ENCODE peak calls at places on chromosomes 13 and 19, in seven cellular contexts. One of them, this sample, is unnamed.

GRCh38 chr13:45516757-45517156 is 52.0 kb downstream of the COG3 start:
- DNase-seq in progenitor cell of endocrine pancreas: no peak
- DNase-seq in neural crest cell: no peak
- DNase-seq in RWPE1: no peak
- DNase-seq in AG09319: no peak
- DNase-seq in Panc1: no peak
- DNase-seq in endothelial cell: no peak
- DNase-seq in this sample: no peak

GRCh38 chr13:92967923-92968322 is 258.7 kb upstream of the GPC6 start:
- DNase-seq in progenitor cell of endocrine pancreas: no peak
- DNase-seq in neural crest cell: no peak
- DNase-seq in RWPE1: no peak
- DNase-seq in AG09319: no peak
- DNase-seq in Panc1: no peak
- DNase-seq in endothelial cell: no peak
- DNase-seq in this sample: no peak

GRCh38 chr19:43780706-43781525 is at the start of gene KCNN4:
- DNase-seq in progenitor cell of endocrine pancreas: no peak
- DNase-seq in neural crest cell: no peak
- DNase-seq in RWPE1: peak; percentile 72
- DNase-seq in AG09319: no peak
- DNase-seq in Panc1: no peak
- DNase-seq in endothelial cell: no peak
- DNase-seq in this sample: no peak

GRCh38 chr19:2097330-2098327 is 914 bp downstream of the IZUMO4 start:
- DNase-seq in progenitor cell of endocrine pancreas: no peak
- DNase-seq in neural crest cell: no peak
- DNase-seq in RWPE1: no peak
- DNase-seq in AG09319: no peak
- DNase-seq in Panc1: no peak
- DNase-seq in endothelial cell: no peak
- DNase-seq in this sample: no peak

GRCh38 chr13:45715351-45715750 is 13.2 kb downstream of the CBY2 start:
- DNase-seq in progenitor cell of endocrine pancreas: no peak
- DNase-seq in neural crest cell: no peak
- DNase-seq in RWPE1: no peak
- DNase-seq in AG09319: no peak
- DNase-seq in Panc1: no peak
- DNase-seq in endothelial cell: no peak
- DNase-seq in this sample: no peak

GRCh38 chr13:113930711-113931637 is 42.9 kb downstream of the C13orf46 start:
- DNase-seq in progenitor cell of endocrine pancreas: no peak
- DNase-seq in neural crest cell: no peak
- DNase-seq in RWPE1: no peak
- DNase-seq in AG09319: no peak
- DNase-seq in Panc1: no peak
- DNase-seq in endothelial cell: no peak
- DNase-seq in this sample: no peak

GRCh38 chr13:22561581-22561980 is 619.2 kb upstream of the SGCG start:
- DNase-seq in progenitor cell of endocrine pancreas: no peak
- DNase-seq in neural crest cell: no peak
- DNase-seq in RWPE1: no peak
- DNase-seq in AG09319: no peak
- DNase-seq in Panc1: no peak
- DNase-seq in endothelial cell: no peak
- DNase-seq in this sample: peak; percentile 4

GRCh38 chr13:24254151-24254810 is 55.1 kb upstream of the C1QTNF9 start:
- DNase-seq in progenitor cell of endocrine pancreas: no peak
- DNase-seq in neural crest cell: no peak
- DNase-seq in RWPE1: no peak
- DNase-seq in AG09319: no peak
- DNase-seq in Panc1: no peak
- DNase-seq in endothelial cell: no peak
- DNase-seq in this sample: no peak

GRCh38 chr13:111899714-111900389 is 167.1 kb upstream of the SOX1 start:
- DNase-seq in progenitor cell of endocrine pancreas: no peak
- DNase-seq in neural crest cell: no peak
- DNase-seq in RWPE1: no peak
- DNase-seq in AG09319: no peak
- DNase-seq in Panc1: no peak
- DNase-seq in endothelial cell: no peak
- DNase-seq in this sample: no peak

GRCh38 chr13:113291997-113292862 is 4.8 kb upstream of the LAMP1 start:
- DNase-seq in progenitor cell of endocrine pancreas: no peak
- DNase-seq in neural crest cell: peak; percentile 23
- DNase-seq in RWPE1: no peak
- DNase-seq in AG09319: no peak
- DNase-seq in Panc1: no peak
- DNase-seq in endothelial cell: peak; percentile 25
- DNase-seq in this sample: no peak

GRCh38 chr19:27746691-27747380 is 1466.1 kb downstream of the UQCRFS1 start:
- DNase-seq in progenitor cell of endocrine pancreas: no peak
- DNase-seq in neural crest cell: peak; percentile 5
- DNase-seq in RWPE1: no peak
- DNase-seq in AG09319: no peak
- DNase-seq in Panc1: no peak
- DNase-seq in endothelial cell: peak; percentile 50
- DNase-seq in this sample: no peak

GRCh38 chr19:512548-513365 is 5.5 kb downstream of the TPGS1 start:
- DNase-seq in progenitor cell of endocrine pancreas: no peak
- DNase-seq in neural crest cell: no peak
- DNase-seq in RWPE1: no peak
- DNase-seq in AG09319: no peak
- DNase-seq in Panc1: no peak
- DNase-seq in endothelial cell: no peak
- DNase-seq in this sample: no peak

GRCh38 chr13:113245858-113246791 is 36.7 kb downstream of the CUL4A start:
- DNase-seq in progenitor cell of endocrine pancreas: no peak
- DNase-seq in neural crest cell: no peak
- DNase-seq in RWPE1: no peak
- DNase-seq in AG09319: no peak
- DNase-seq in Panc1: no peak
- DNase-seq in endothelial cell: peak; percentile 18
- DNase-seq in this sample: no peak

GRCh38 chr13:94239135-94239534 is 240.3 kb downstream of the DCT start:
- DNase-seq in progenitor cell of endocrine pancreas: no peak
- DNase-seq in neural crest cell: no peak
- DNase-seq in RWPE1: no peak
- DNase-seq in AG09319: no peak
- DNase-seq in Panc1: peak; percentile 15
- DNase-seq in endothelial cell: no peak
- DNase-seq in this sample: peak; percentile 47

GRCh38 chr19:6740589-6741348 is 1.3 kb downstream of the TRIP10 start:
- DNase-seq in progenitor cell of endocrine pancreas: peak; percentile 44
- DNase-seq in neural crest cell: peak; percentile 37
- DNase-seq in RWPE1: no peak
- DNase-seq in AG09319: no peak
- DNase-seq in Panc1: no peak
- DNase-seq in endothelial cell: peak; percentile 65
- DNase-seq in this sample: no peak

GRCh38 chr13:45464687-45465453 is at the start of gene COG3:
- DNase-seq in progenitor cell of endocrine pancreas: peak; percentile 77
- DNase-seq in neural crest cell: peak; percentile 82
- DNase-seq in RWPE1: peak; percentile 98
- DNase-seq in AG09319: peak; percentile 94
- DNase-seq in Panc1: peak; percentile 74
- DNase-seq in endothelial cell: peak; percentile 84
- DNase-seq in this sample: peak; percentile 94

GRCh38 chr19:48812094-48812929 is 1.5 kb upstream of the BCAT2 start:
- DNase-seq in progenitor cell of endocrine pancreas: peak; percentile 65
- DNase-seq in neural crest cell: peak; percentile 54
- DNase-seq in RWPE1: peak; percentile 87
- DNase-seq in AG09319: no peak
- DNase-seq in Panc1: no peak
- DNase-seq in endothelial cell: peak; percentile 52
- DNase-seq in this sample: no peak

GRCh38 chr13:25901460-25902376 is 150.1 kb downstream of the SHISA2 start:
- DNase-seq in progenitor cell of endocrine pancreas: no peak
- DNase-seq in neural crest cell: no peak
- DNase-seq in RWPE1: peak; percentile 92
- DNase-seq in AG09319: no peak
- DNase-seq in Panc1: peak; percentile 18
- DNase-seq in endothelial cell: no peak
- DNase-seq in this sample: peak; percentile 49

GRCh38 chr13:92355213-92355612 is 871.4 kb upstream of the GPC6 start:
- DNase-seq in progenitor cell of endocrine pancreas: no peak
- DNase-seq in neural crest cell: no peak
- DNase-seq in RWPE1: no peak
- DNase-seq in AG09319: no peak
- DNase-seq in Panc1: no peak
- DNase-seq in endothelial cell: peak; percentile 18
- DNase-seq in this sample: no peak

GRCh38 chr19:5961969-5962945 is 15.7 kb downstream of the RANBP3 start:
- DNase-seq in progenitor cell of endocrine pancreas: peak; percentile 27
- DNase-seq in neural crest cell: no peak
- DNase-seq in RWPE1: no peak
- DNase-seq in AG09319: no peak
- DNase-seq in Panc1: no peak
- DNase-seq in endothelial cell: peak; percentile 47
- DNase-seq in this sample: no peak

GRCh38 chr19:15479391-15480345 is at the start of gene PGLYRP2:
- DNase-seq in progenitor cell of endocrine pancreas: no peak
- DNase-seq in neural crest cell: no peak
- DNase-seq in RWPE1: no peak
- DNase-seq in AG09319: no peak
- DNase-seq in Panc1: no peak
- DNase-seq in endothelial cell: no peak
- DNase-seq in this sample: no peak
- TF ChIP-seq CTCF in progenitor cell of endocrine pancreas: no peak
- TF ChIP-seq CTCF in neural crest cell: no peak
- TF ChIP-seq CTCF in RWPE1: no peak
- TF ChIP-seq CTCF in AG09319: no peak
- TF ChIP-seq CTCF in Panc1: no peak
- TF ChIP-seq CTCF in endothelial cell: no peak
- TF ChIP-seq CTCF in this sample: no peak

GRCh38 chr13:82905071-82905470 is 977.2 kb downstream of the SLITRK1 start:
- DNase-seq in progenitor cell of endocrine pancreas: no peak
- DNase-seq in neural crest cell: no peak
- DNase-seq in RWPE1: no peak
- DNase-seq in AG09319: no peak
- DNase-seq in Panc1: no peak
- DNase-seq in endothelial cell: no peak
- DNase-seq in this sample: no peak
- TF ChIP-seq CTCF in progenitor cell of endocrine pancreas: no peak
- TF ChIP-seq CTCF in neural crest cell: no peak
- TF ChIP-seq CTCF in RWPE1: no peak
- TF ChIP-seq CTCF in AG09319: no peak
- TF ChIP-seq CTCF in Panc1: no peak
- TF ChIP-seq CTCF in endothelial cell: no peak
- TF ChIP-seq CTCF in this sample: no peak

GRCh38 chr13:78762825-78763224 is 103.9 kb upstream of the OBI1 start:
- DNase-seq in progenitor cell of endocrine pancreas: no peak
- DNase-seq in neural crest cell: no peak
- DNase-seq in RWPE1: no peak
- DNase-seq in AG09319: no peak
- DNase-seq in Panc1: no peak
- DNase-seq in endothelial cell: no peak
- DNase-seq in this sample: no peak

GRCh38 chr13:78758549-78758948 is 99.6 kb upstream of the OBI1 start:
- DNase-seq in progenitor cell of endocrine pancreas: no peak
- DNase-seq in neural crest cell: no peak
- DNase-seq in RWPE1: no peak
- DNase-seq in AG09319: no peak
- DNase-seq in Panc1: no peak
- DNase-seq in endothelial cell: no peak
- DNase-seq in this sample: no peak

GRCh38 chr13:78764665-78765064 is 105.7 kb upstream of the OBI1 start:
- DNase-seq in progenitor cell of endocrine pancreas: no peak
- DNase-seq in neural crest cell: no peak
- DNase-seq in RWPE1: no peak
- DNase-seq in AG09319: no peak
- DNase-seq in Panc1: no peak
- DNase-seq in endothelial cell: no peak
- DNase-seq in this sample: no peak

GRCh38 chr13:78759704-78760103 is 100.7 kb upstream of the OBI1 start:
- DNase-seq in progenitor cell of endocrine pancreas: no peak
- DNase-seq in neural crest cell: no peak
- DNase-seq in RWPE1: no peak
- DNase-seq in AG09319: no peak
- DNase-seq in Panc1: no peak
- DNase-seq in endothelial cell: no peak
- DNase-seq in this sample: no peak
- TF ChIP-seq CTCF in progenitor cell of endocrine pancreas: no peak
- TF ChIP-seq CTCF in neural crest cell: no peak
- TF ChIP-seq CTCF in RWPE1: no peak
- TF ChIP-seq CTCF in AG09319: no peak
- TF ChIP-seq CTCF in Panc1: peak; percentile 16
- TF ChIP-seq CTCF in endothelial cell: no peak
- TF ChIP-seq CTCF in this sample: no peak

GRCh38 chr19:18542936-18543813 is at the start of gene FKBP8:
- DNase-seq in progenitor cell of endocrine pancreas: peak; percentile 89
- DNase-seq in neural crest cell: peak; percentile 87
- DNase-seq in RWPE1: peak; percentile 98
- DNase-seq in AG09319: peak; percentile 72
- DNase-seq in Panc1: no peak
- DNase-seq in endothelial cell: peak; percentile 94
- DNase-seq in this sample: no peak

GRCh38 chr19:18541992-18542935 is 1.1 kb downstream of the FKBP8 start:
- DNase-seq in progenitor cell of endocrine pancreas: no peak
- DNase-seq in neural crest cell: no peak
- DNase-seq in RWPE1: peak; percentile 20
- DNase-seq in AG09319: no peak
- DNase-seq in Panc1: no peak
- DNase-seq in endothelial cell: no peak
- DNase-seq in this sample: no peak

GRCh38 chr19:18539372-18539771 is 4.0 kb downstream of the FKBP8 start:
- DNase-seq in progenitor cell of endocrine pancreas: no peak
- DNase-seq in neural crest cell: no peak
- DNase-seq in RWPE1: no peak
- DNase-seq in AG09319: no peak
- DNase-seq in Panc1: no peak
- DNase-seq in endothelial cell: no peak
- DNase-seq in this sample: no peak

GRCh38 chr19:18541258-18541991 is 1.9 kb downstream of the FKBP8 start:
- DNase-seq in progenitor cell of endocrine pancreas: no peak
- DNase-seq in neural crest cell: no peak
- DNase-seq in RWPE1: no peak
- DNase-seq in AG09319: no peak
- DNase-seq in Panc1: no peak
- DNase-seq in endothelial cell: no peak
- DNase-seq in this sample: no peak

DNA sequence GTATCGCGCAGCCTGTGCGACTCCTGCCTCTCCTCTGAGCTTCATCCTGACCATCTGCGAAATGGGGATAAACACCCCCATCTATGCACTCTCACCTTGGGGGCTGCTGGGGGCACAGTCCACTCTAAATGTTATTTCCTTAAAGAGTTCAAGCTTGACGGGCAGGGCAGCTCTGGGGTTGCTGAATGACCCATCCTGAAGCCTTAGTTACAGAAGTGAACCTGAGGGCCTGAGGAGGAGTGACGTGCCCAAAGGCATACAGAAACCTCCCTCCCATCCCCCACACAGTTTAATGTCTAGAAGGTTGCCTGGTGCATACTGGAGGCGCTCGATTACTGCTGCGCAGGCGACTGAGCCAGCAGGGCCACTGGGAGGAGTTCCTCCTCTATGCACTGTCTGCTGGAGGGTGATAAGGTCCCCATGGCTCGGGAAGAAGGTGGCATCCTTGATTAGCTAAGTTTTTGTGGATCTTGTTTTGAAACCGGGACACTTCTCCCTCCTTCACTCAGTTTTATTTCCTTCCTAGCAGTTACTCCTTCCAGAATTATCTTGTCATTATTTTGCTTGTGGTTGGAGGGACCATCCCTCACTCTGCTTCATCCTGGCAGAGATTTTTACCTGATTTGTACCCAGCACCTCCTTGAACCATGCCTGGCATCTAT is 572 bp upstream of the FKBP8 start:
- DNase-seq in progenitor cell of endocrine pancreas: no peak
- DNase-seq in neural crest cell: no peak
- DNase-seq in RWPE1: peak; percentile 73
- DNase-seq in AG09319: no peak
- DNase-seq in Panc1: peak; percentile 41
- DNase-seq in endothelial cell: peak; percentile 51
- DNase-seq in this sample: no peak
- TF ChIP-seq CTCF in progenitor cell of endocrine pancreas: no peak
- TF ChIP-seq CTCF in neural crest cell: no peak
- TF ChIP-seq CTCF in RWPE1: no peak
- TF ChIP-seq CTCF in AG09319: no peak
- TF ChIP-seq CTCF in Panc1: no peak
- TF ChIP-seq CTCF in endothelial cell: no peak
- TF ChIP-seq CTCF in this sample: no peak

This sample was measured in kidney epithelial cell.